ENCODE peak calls at places on chromosomes 13 and 19, in eight cellular contexts. A is bronchial epithelial cell, T is thoracic aorta, M is cardiac fibroblast, C is endothelial cell of umbilical vein, R is mammary epithelial cell, U is HCT116, E is NT2/D1. Z is an unnamed sample.

GRCh38 chr13:114313061-114313860 is 1.0 kb upstream of the CHAMP1 start:
- DNase-seq in A (peak), T (no peak), M (no peak), C (peak), R (no peak), U (no peak), E (no peak), Z (no peak)

GRCh38 chr13:97211357-97211756 is 10.8 kb upstream of the MBNL2 start:
- DNase-seq in A (no peak), T (no peak), M (no peak), C (no peak), R (peak), U (no peak), E (no peak), Z (no peak)

GRCh38 chr13:98338312-98338711 is 161.2 kb upstream of the RNF113B start:
- DNase-seq in A (peak), T (no peak), M (no peak), C (no peak), R (no peak), U (no peak), E (no peak), Z (no peak)

GRCh38 chr13:26914624-26915023 is 154.0 kb upstream of the GPR12 start:
- DNase-seq in A (peak), T (no peak), M (peak), C (no peak), R (peak), U (peak), E (no peak), Z (no peak)

GRCh38 chr13:20473139-20473538 is 52.5 kb downstream of the CRYL1 start:
- DNase-seq in A (no peak), T (no peak), M (no peak), C (no peak), R (no peak), U (no peak), E (no peak), Z (no peak)

GRCh38 chr13:37068962-37069361 is 9.5 kb upstream of the SUPT20H start:
- DNase-seq in A (no peak), T (no peak), M (peak), C (peak), R (no peak), U (peak), E (no peak), Z (no peak)

GRCh38 chr13:80571346-80572307 is 230.7 kb upstream of the SPRY2 start:
- DNase-seq in A (no peak), T (no peak), M (no peak), C (no peak), R (no peak), U (no peak), E (no peak), Z (no peak)

GRCh38 chr13:106182404-106182803 is 353.1 kb downstream of the EFNB2 start:
- DNase-seq in A (peak), T (no peak), M (peak), C (no peak), R (peak), U (peak), E (no peak), Z (peak)

GRCh38 chr13:29676535-29676934 is 81.0 kb upstream of the SLC7A1 start:
- DNase-seq in A (peak), T (no peak), M (peak), C (no peak), R (peak), U (no peak), E (no peak), Z (no peak)

GRCh38 chr13:35260316-35260715 is 216.2 kb downstream of the MAB21L1 start:
- DNase-seq in A (no peak), T (no peak), M (no peak), C (no peak), R (peak), U (no peak), E (no peak), Z (no peak)

DNA sequence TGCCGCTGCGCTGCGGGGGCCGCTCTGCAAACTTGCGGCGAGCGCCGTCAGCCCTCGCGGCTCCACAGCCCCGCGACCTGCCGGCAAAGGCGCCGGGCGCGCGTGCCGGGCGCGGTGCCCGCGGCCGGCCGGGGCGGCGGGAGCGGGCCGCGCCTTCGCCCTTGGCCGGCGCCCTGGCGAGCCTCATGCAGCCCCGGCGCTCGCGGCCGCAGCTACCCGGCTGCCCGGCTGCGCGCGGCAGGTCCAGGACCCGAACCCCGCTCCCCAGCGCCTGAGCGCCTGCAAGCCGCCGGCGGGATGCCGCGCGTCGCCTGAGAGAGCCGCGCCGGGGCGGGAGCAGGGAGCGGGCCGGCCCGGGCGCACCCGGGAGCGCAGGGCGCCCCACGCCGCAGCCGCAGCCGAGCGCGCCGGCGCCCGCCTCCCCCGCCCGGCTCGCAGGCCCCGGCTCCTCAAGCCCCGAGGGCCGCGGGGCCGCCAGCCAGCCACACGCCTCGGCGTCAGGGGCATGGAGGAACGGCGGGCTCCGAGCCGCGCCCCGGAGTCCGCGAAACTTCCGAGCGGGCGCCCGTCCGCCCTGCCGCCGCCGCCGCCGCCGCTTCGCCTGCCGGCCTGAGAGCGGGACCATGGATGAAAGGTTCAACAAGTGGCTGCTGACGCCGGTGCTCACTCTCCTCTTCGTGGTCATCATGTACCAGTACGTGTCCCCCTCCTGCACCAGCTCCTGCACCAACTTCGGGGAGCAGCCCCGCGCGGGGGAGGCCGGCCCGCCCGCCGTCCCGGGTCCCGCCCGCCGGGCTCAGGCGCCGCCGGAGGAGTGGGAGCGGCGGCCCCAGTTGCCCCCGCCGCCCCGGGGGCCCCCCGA is 564 bp downstream of the HS6ST3 start:
- DNase-seq in A (no peak), T (no peak), M (peak), C (peak), R (no peak), U (no peak), E (no peak), Z (no peak)
- H3K4me3 ChIP-seq in A (peak), T (peak), M (no peak), C (peak), R (peak), U (peak), E (peak), Z (peak)

GRCh38 chr19:16457954-16458331 is 13.8 kb downstream of the EPS15L1 start:
- DNase-seq in A (no peak), T (no peak), M (no peak), C (no peak), R (no peak), U (no peak), E (no peak), Z (no peak)
- H3K4me3 ChIP-seq in A (no peak), T (peak), M (no peak), C (no peak), R (no peak), U (no peak), E (no peak), Z (no peak)

GRCh38 chr13:75702476-75702875 is 66.3 kb downstream of the LMO7 start:
- DNase-seq in A (no peak), T (no peak), M (no peak), C (no peak), R (no peak), U (no peak), E (no peak), Z (no peak)
- H3K4me3 ChIP-seq in A (no peak), T (no peak), M (no peak), C (no peak), R (no peak), U (no peak), E (no peak), Z (no peak)

GRCh38 chr19:800360-801029 is 3.2 kb downstream of the PTBP1 start:
- DNase-seq in A (peak), T (no peak), M (peak), C (peak), R (peak), U (no peak), E (no peak), Z (no peak)

GRCh38 chr19:802888-803561 is 5.8 kb downstream of the PTBP1 start:
- DNase-seq in A (no peak), T (no peak), M (peak), C (no peak), R (no peak), U (no peak), E (no peak), Z (no peak)

GRCh38 chr19:801030-801860 is 4.0 kb downstream of the PTBP1 start:
- DNase-seq in A (peak), T (peak), M (peak), C (peak), R (peak), U (no peak), E (no peak), Z (no peak)

GRCh38 chr19:802497-802887 is 5.2 kb downstream of the PTBP1 start:
- DNase-seq in A (no peak), T (no peak), M (peak), C (peak), R (no peak), U (no peak), E (no peak), Z (no peak)

DNA sequence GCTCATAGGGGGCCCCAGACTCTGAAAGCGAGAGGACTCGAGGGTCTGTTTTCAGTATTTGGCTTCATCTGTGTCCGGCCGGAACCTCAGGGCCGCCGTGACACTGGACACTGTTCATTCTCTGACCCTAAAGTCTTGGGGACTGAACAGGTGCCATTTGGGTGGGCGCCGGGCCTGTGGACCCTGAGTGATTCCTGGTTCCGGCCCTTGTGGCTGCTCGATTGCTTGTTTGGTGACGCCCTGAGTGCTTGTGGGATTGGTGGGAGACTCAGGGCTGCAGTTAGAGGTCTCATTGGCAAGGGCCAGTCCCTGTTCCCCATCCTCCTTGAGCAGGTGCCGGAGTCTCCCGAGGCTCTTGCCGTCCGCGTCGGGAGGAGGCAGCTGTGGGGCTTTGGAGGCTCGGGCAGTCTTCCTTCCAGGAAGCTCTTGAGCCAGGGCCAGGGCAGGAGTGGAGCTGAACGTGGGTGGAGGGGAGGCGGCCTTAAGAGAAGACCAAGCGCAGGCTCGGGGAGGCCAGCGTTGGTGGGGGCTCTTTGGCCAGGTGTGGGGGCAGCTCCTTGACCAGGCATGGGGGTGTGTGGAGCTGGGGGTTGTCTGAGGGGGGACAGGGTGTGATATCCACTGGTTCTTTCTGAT is 4.7 kb downstream of the PTBP1 start:
- DNase-seq in A (no peak), T (no peak), M (peak), C (peak), R (peak), U (no peak), E (no peak), Z (no peak)
- H3K4me3 ChIP-seq in A (peak), T (peak), M (peak), C (peak), R (peak), U (no peak), E (no peak), Z (peak)

GRCh38 chr19:34380639-34381241 is 15.7 kb downstream of the GPI start:
- DNase-seq in A (no peak), T (no peak), M (no peak), C (no peak), R (no peak), U (no peak), E (no peak), Z (no peak)

GRCh38 chr19:34381399-34382251 is 16.6 kb downstream of the GPI start:
- DNase-seq in A (no peak), T (no peak), M (no peak), C (no peak), R (no peak), U (no peak), E (no peak), Z (no peak)

GRCh38 chr19:34383599-34383998 is 18.6 kb downstream of the GPI start:
- DNase-seq in A (no peak), T (no peak), M (no peak), C (no peak), R (no peak), U (no peak), E (no peak), Z (no peak)

GRCh38 chr19:34386645-34387445 is 17.4 kb upstream of the PDCD2L start:
- DNase-seq in A (no peak), T (no peak), M (no peak), C (no peak), R (no peak), U (no peak), E (no peak), Z (no peak)

DNA sequence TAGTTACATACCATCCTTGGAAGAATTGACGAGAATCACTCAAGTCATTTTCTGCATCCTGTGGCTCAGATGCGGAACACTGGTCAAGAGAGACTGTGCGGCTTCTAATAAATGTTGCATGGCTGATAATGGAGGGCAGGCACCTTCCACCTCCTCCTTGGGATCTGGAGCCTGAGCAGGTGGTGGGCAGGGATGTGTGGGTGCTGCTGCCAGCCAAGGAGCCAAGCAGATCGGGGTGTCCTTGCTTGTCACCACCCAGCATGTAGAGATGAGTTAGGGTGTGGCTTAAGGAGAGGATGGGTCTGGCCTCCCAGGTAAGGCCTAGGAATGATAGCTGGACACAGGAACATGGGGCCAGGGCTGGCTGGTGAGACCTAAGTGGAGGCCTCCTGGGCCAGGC is 17.5 kb downstream of the GPI start:
- DNase-seq in A (no peak), T (no peak), M (no peak), C (no peak), R (no peak), U (no peak), E (no peak), Z (no peak)
- H3K4me3 ChIP-seq in A (no peak), T (no peak), M (no peak), C (no peak), R (no peak), U (no peak), E (no peak), Z (no peak)

GRCh38 chr19:10289167-10289835 is 451 bp upstream of the ICAM5 start:
- DNase-seq in A (peak), T (no peak), M (no peak), C (no peak), R (no peak), U (peak), E (no peak), Z (no peak)
- H3K4me3 ChIP-seq in A (peak), T (peak), M (peak), C (peak), R (no peak), U (peak), E (peak), Z (peak)

DNA sequence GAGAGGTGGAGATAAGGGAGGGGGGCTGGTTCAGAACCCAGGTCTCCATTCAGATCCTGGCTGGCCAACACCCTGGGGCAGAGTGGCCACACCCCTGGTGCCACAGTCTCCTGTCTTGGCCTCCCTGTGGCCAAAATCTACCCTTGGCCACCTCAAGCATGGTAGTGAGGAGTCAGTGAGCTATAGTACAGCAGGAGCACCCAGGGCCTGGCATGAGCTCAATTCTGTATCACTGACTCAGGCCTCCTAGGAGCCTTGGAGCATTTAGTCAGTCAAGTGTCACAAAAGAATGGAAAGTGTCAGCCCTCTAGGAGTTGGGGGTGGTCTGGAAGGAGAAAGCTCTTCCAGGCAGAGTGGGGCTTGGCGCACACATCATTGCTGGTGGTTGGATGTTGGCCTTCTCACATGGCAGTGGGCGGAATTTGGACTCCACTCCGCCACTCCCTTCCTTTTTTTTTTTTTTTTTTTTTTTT is 6.6 kb upstream of the CD79A start:
- DNase-seq in A (no peak), T (no peak), M (peak), C (no peak), R (no peak), U (no peak), E (no peak), Z (no peak)
- H3K4me3 ChIP-seq in A (no peak), T (no peak), M (no peak), C (no peak), R (no peak), U (no peak), E (no peak), Z (no peak)

GRCh38 chr19:28285917-28286316 is 927.0 kb downstream of the UQCRFS1 start:
- DNase-seq in A (no peak), T (no peak), M (no peak), C (no peak), R (no peak), U (no peak), E (no peak), Z (no peak)
- H3K4me3 ChIP-seq in A (no peak), T (no peak), M (no peak), C (no peak), R (no peak), U (no peak), E (no peak), Z (no peak)

DNA sequence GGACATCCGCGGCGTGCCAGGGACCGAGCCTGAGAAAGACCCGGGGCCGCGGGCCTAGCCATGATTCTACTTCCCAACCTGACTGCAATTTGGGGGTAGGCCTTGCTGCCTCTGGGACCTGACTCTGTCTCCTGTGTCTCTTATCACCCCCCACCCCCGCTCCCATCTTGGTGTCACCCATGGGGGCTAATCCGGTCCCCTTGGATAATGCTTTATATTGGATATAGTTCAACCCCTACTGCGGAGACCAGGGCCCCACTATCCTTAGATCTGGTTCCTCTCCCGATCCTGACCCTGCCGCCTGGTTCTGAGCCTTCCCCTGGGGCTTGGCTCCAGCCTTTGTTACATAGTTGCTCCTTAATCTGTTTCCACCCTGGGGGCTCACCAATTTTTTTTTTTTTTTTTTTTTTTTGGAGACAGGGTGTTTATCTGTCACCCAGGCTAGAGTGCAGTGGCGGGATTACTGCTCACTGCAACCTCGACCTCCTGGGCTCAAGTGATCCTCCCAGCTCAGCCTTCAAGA is 1.3 kb downstream of the BLOC1S3 start:
- DNase-seq in A (no peak), T (no peak), M (no peak), C (no peak), R (no peak), U (no peak), E (no peak), Z (no peak)
- H3K4me3 ChIP-seq in A (peak), T (peak), M (peak), C (peak), R (peak), U (peak), E (peak), Z (peak)

GRCh38 chr19:3137139-3137538 is 1.3 kb downstream of the GNA15 start:
- DNase-seq in A (no peak), T (no peak), M (peak), C (no peak), R (no peak), U (no peak), E (no peak), Z (no peak)
- H3K4me3 ChIP-seq in A (peak), T (peak), M (no peak), C (no peak), R (peak), U (no peak), E (no peak), Z (no peak)